ENCODE peak calls at places on chromosomes 3 and 15, in ten cellular contexts. Y is stimulated activated CD4-positive, alpha-beta T cell treated with anti-CD3 and anti-CD28 coated beads, Interleukin-1b, Interleukin-23, amount 100 ng/mL, for 4 hours; V is HAP-1; B is T-cell; H is AML-193; E is suprapubic skin; U is colonic mucosa; T is AG09309; R is SHP77; G is stimulated activated CD8-positive, alpha-beta memory T cell treated with anti-CD3 and anti-CD28 coated beads, Interleukin-2, amount 100 ng/mL, for 1 hour. L is an unnamed sample.

GRCh38 chr3:119323401-119324107 is 29.4 kb downstream of the ARHGAP31 start:
- DNase-seq in B (no peak), T (no peak), H (no peak), Y (peak), R (no peak), E (no peak), U (no peak), G (no peak), V (peak), L (no peak)

GRCh38 chr3:72658466-72659100 is 189.7 kb downstream of the SHQ1 start:
- DNase-seq in U (no peak), G (no peak), T (no peak), H (no peak), R (no peak), B (no peak), Y (no peak), E (no peak), V (no peak), L (no peak)

GRCh38 chr3:105511031-105511430 is 144.3 kb downstream of the ALCAM start:
- DNase-seq in Y (no peak), U (no peak), E (no peak), B (no peak), R (no peak), V (no peak), H (no peak), T (no peak), G (no peak), L (no peak)

GRCh38 chr3:155356594-155357370 is 63.3 kb upstream of the STRIT1 start:
- DNase-seq in B (no peak), H (no peak), T (no peak), G (no peak), U (no peak), R (no peak), E (no peak), Y (no peak), V (no peak), L (no peak)

GRCh38 chr3:32954506-32954905 is 3.1 kb downstream of the CCR4 start:
- DNase-seq in E (no peak), B (no peak), Y (no peak), R (no peak), G (no peak), V (no peak), T (no peak), U (no peak), H (no peak), L (no peak)

GRCh38 chr3:193732391-193732790 is 139.4 kb downstream of the OPA1 start:
- DNase-seq in U (no peak), E (no peak), V (no peak), T (peak), G (no peak), B (no peak), Y (no peak), R (no peak), H (no peak), L (no peak)

GRCh38 chr3:194514626-194515025 is 27.8 kb upstream of the ATP13A3 start:
- DNase-seq in E (no peak), V (no peak), R (no peak), Y (no peak), B (no peak), H (peak), G (no peak), U (no peak), T (no peak), L (no peak)

GRCh38 chr15:59917504-59918157 is 86.5 kb upstream of the FOXB1 start:
- DNase-seq in T (no peak), E (no peak), U (peak), B (peak), R (peak), V (peak), H (peak), Y (peak), G (no peak), L (peak)

GRCh38 chr3:132787616-132788015 is 65.4 kb upstream of the NPHP3 start:
- DNase-seq in B (no peak), T (no peak), R (no peak), U (no peak), G (no peak), Y (no peak), V (no peak), E (no peak), H (no peak), L (no peak)

GRCh38 chr15:59256538-59256937 is 49.9 kb downstream of the LDHAL6B start:
- DNase-seq in T (no peak), H (no peak), E (no peak), V (no peak), Y (no peak), B (no peak), R (no peak), G (no peak), U (peak), L (no peak)

GRCh38 chr15:22786868-22787698 is 639 bp downstream of the NIPA1 start:
- DNase-seq in Y (peak), E (no peak), T (no peak), U (peak), B (no peak), V (peak), H (no peak), R (peak), G (no peak), L (no peak)

GRCh38 chr3:45124379-45124778 is 21.8 kb downstream of the CDCP1 start:
- DNase-seq in T (no peak), R (no peak), G (no peak), B (no peak), V (no peak), U (no peak), H (no peak), Y (no peak), E (no peak), L (no peak)

GRCh38 chr15:99474981-99475753 is 90.6 kb upstream of the MEF2A start:
- DNase-seq in V (no peak), H (no peak), T (no peak), G (no peak), R (no peak), U (no peak), Y (no peak), E (no peak), B (no peak), L (no peak)

GRCh38 chr3:13385373-13385965 is 34.7 kb downstream of the NUP210 start:
- DNase-seq in E (no peak), V (no peak), U (no peak), R (no peak), Y (no peak), G (no peak), B (no peak), T (no peak), H (no peak), L (no peak)